ENCODE peak calls at places on chromosomes 12 and 14, in seven cellular contexts. Y is A549, P is gastrocnemius medialis, B is brain microvascular endothelial cell, U is lower lobe of right lung, X is OCI-LY7, J is pancreas. G is an unnamed sample.
A peak's percentile ranks its signal among the peaks of the same experiment; 100 is the strongest.

GRCh38 chr12:59839514-59839913 is 243.7 kb downstream of the SLC16A7 start:
- DNase-seq in Y (no peak), P (no peak), B (no peak), U (no peak), X (no peak), J (no peak), G (no peak)

GRCh38 chr12:76548222-76548837 is 11.2 kb downstream of the OSBPL8 start:
- DNase-seq in Y (peak; percentile 24), P (no peak), B (no peak), U (no peak), X (no peak), J (no peak), G (no peak)

GRCh38 chr14:105143451-105144230 is 24.9 kb downstream of the JAG2 start:
- DNase-seq in Y (no peak), P (no peak), B (no peak), U (peak; percentile 41), X (no peak), J (no peak), G (no peak)

GRCh38 chr12:25884920-25885234 is 73.6 kb upstream of the RASSF8 start:
- DNase-seq in Y (no peak), P (no peak), B (no peak), U (no peak), X (no peak), J (no peak), G (no peak)

GRCh38 chr12:110826592-110827200 is 20.1 kb upstream of the CCDC63 start:
- DNase-seq in Y (peak; percentile 94), P (peak; percentile 55), B (peak; percentile 89), U (peak; percentile 85), X (peak; percentile 92), J (peak; percentile 75), G (peak; percentile 75)

GRCh38 chr12:94925206-94925605 is 78.3 kb downstream of the NDUFA12 start:
- DNase-seq in Y (no peak), P (no peak), B (no peak), U (no peak), X (no peak), J (no peak), G (no peak)

GRCh38 chr12:44240186-44240585 is 404.3 kb downstream of the TMEM117 start:
- DNase-seq in Y (no peak), P (no peak), B (no peak), U (no peak), X (no peak), J (no peak), G (no peak)

GRCh38 chr14:25050494-25051170 is 685 bp upstream of the STXBP6 start:
- DNase-seq in Y (no peak), P (no peak), B (peak; percentile 2), U (no peak), X (no peak), J (no peak), G (no peak)

GRCh38 chr14:106083082-106083481 is 556.7 kb downstream of the TMEM121 start:
- DNase-seq in Y (no peak), P (no peak), B (no peak), U (no peak), X (no peak), J (no peak), G (no peak)

GRCh38 chr14:52348279-52348678 is 34.2 kb downstream of the PTGER2 start:
- DNase-seq in Y (no peak), P (no peak), B (no peak), U (no peak), X (no peak), J (no peak), G (no peak)

GRCh38 chr12:130335517-130336392 is 1.9 kb upstream of the PIWIL1 start:
- DNase-seq in Y (peak; percentile 73), P (no peak), B (peak; percentile 55), U (no peak), X (peak; percentile 49), J (no peak), G (peak; percentile 26)

GRCh38 chr14:58832010-58832409 is 194.2 kb downstream of the DACT1 start:
- DNase-seq in Y (no peak), P (no peak), B (no peak), U (no peak), X (no peak), J (no peak), G (no peak)

GRCh38 chr12:32270818-32271710 is 128.3 kb upstream of the FGD4 start:
- DNase-seq in Y (peak; percentile 78), P (no peak), B (peak; percentile 42), U (no peak), X (peak; percentile 57), J (no peak), G (no peak)

GRCh38 chr14:74599201-74599809 is 12.7 kb downstream of the LTBP2 start:
- DNase-seq in Y (no peak), P (no peak), B (no peak), U (no peak), X (no peak), J (no peak), G (peak; percentile 72)

GRCh38 chr12:25491396-25491948 is 61.6 kb downstream of the LMNTD1 start:
- DNase-seq in Y (no peak), P (no peak), B (no peak), U (no peak), X (no peak), J (no peak), G (no peak)

GRCh38 chr12:132046561-132046960 is 96.8 kb downstream of the EP400 start:
- DNase-seq in Y (no peak), P (no peak), B (peak; percentile 89), U (no peak), X (no peak), J (no peak), G (peak; percentile 33)

GRCh38 chr12:78490841-78491240 is 373.7 kb upstream of the SYT1 start:
- DNase-seq in Y (no peak), P (no peak), B (no peak), U (no peak), X (no peak), J (no peak), G (no peak)

GRCh38 chr14:79543966-79544365 is 667.3 kb downstream of the DIO2 start:
- DNase-seq in Y (peak; percentile 31), P (no peak), B (peak; percentile 82), U (no peak), X (peak; percentile 2), J (no peak), G (no peak)

GRCh38 chr14:96136361-96136760 is 68.3 kb upstream of the BDKRB2 start:
- DNase-seq in Y (peak; percentile 66), P (no peak), B (peak; percentile 69), U (no peak), X (no peak), J (no peak), G (no peak)

GRCh38 chr12:54352891-54353874 is 11.1 kb downstream of the GPR84 start:
- DNase-seq in Y (no peak), P (no peak), B (no peak), U (no peak), X (no peak), J (peak; percentile 58), G (peak; percentile 79)

GRCh38 chr14:33774866-33775519 is 175.9 kb downstream of the EGLN3 start:
- DNase-seq in Y (no peak), P (no peak), B (no peak), U (no peak), X (no peak), J (no peak), G (no peak)

DNA sequence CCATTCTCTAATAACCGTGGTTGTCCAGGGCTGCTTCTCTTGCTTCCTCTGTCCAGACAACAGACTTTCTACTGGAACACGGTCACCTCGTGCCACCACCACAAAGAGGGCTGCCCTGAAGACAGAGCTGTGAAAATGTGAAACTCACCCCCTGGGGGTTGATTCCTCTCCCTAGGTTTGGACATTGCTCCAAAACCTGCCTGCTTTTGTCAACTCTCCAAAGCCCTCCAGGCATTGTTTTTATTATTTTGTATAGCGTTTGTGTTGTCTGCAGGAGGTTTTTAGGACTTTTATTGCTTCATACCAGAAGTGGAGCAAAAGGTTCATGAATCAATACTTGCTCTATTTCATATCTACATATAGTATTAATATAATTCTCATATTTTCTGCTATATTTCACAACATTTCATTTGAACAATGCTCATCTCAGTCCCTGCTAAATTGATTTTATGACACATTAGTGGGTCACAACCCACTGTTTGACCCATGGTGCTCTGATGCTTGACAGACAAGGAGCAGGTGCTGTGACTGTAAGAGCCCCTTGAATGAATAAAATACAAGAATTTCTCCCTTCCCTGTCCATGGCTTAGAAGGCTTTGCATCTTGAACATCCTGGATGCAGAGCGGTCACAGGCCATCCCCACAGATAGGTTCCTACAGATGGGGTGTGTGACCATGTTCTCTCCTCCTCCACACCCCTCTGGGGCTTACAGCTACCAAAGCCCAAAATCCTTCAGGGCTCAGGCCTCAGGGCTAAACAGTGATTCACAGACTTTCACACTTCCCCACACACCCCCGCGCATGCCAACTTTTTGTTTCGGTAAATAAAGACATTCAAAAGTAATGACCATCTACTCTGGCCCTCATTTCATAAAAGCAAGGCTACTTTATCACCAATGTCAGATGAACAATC is 20.6 kb upstream of the EML1 start:
- DNase-seq in Y (no peak), P (no peak), B (no peak), U (no peak), X (no peak), J (no peak), G (peak; percentile 18)
- H3K27ac ChIP-seq in Y (no peak overlapping the region), P (no peak overlapping the region), B (no peak overlapping the region), U (no peak overlapping the region), X (no peak overlapping the region), J (no peak overlapping the region), G (no peak overlapping the region)

GRCh38 chr14:55373784-55374725 is 37.6 kb downstream of the ATG14 start:
- DNase-seq in Y (no peak), P (no peak), B (no peak), U (no peak), X (peak; percentile 5), J (no peak), G (no peak)
- H3K27ac ChIP-seq in Y (no peak overlapping the region), P (no peak overlapping the region), B (no peak overlapping the region), U (no peak overlapping the region), X (no peak overlapping the region), J (no peak overlapping the region), G (no peak overlapping the region)

DNA sequence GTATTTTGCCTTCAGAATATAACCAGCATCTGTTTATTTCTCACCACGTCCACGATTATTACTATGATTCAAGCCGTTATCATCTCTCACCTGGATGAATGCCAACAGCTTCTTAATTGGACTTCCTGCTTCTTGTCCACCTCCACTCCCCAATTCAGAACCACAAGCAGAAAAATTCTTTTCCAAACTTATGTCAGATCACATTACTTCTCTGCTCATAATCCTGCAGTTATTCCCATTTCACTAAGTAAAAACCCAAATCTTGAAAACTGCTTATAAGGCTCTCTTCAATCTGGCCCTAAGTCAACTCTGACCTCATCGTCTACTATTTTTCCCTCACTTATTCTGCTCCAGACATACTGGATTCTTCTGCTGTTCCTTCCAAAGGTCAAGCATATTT is 2.0 kb downstream of the CRY1 start:
- DNase-seq in Y (peak; percentile 18), P (no peak), B (peak; percentile 59), U (no peak), X (no peak), J (no peak), G (peak; percentile 28)
- H3K27ac ChIP-seq in Y (peak overlapping the region; percentile 15), P (peak overlapping the region; percentile 99), B (peak overlapping the region; percentile 92), U (peak overlapping the region; percentile 94), X (no peak overlapping the region), J (no peak overlapping the region), G (peak overlapping the region; percentile 99)

GRCh38 chr12:75525263-75525662 is 13.9 kb upstream of the KRR1 start:
- DNase-seq in Y (no peak), P (no peak), B (no peak), U (no peak), X (peak; percentile 13), J (no peak), G (no peak)
- H3K27ac ChIP-seq in Y (no peak overlapping the region), P (no peak overlapping the region), B (no peak overlapping the region), U (no peak overlapping the region), X (no peak overlapping the region), J (no peak overlapping the region), G (no peak overlapping the region)